ENCODE peak calls at places on chromosomes 5 and 9, in seven cellular contexts. U is progenitor cell of endocrine pancreas, R is A549, T is ovary, M is H9, X is PC-9, D is glutamatergic neuron. Z is an unnamed sample.

GRCh38 chr5:169097374-169097831 is 203.5 kb downstream of the SLIT3 start:
- DNase-seq in U (no peak), R (no peak), T (no peak), M (no peak), X (no peak), D (no peak), Z (peak; percentile 34)

GRCh38 chr5:7869474-7870136 is 657 bp downstream of the MTRR start:
- DNase-seq in U (no peak), R (no peak), T (no peak), M (no peak), X (no peak), D (no peak), Z (no peak)

GRCh38 chr9:75788006-75788634 is 102.4 kb upstream of the PCSK5 start:
- DNase-seq in U (no peak), R (no peak), T (peak; percentile 53), M (no peak), X (no peak), D (peak; percentile 15), Z (no peak)

GRCh38 chr5:107365355-107366109 is 305.2 kb downstream of the EFNA5 start:
- DNase-seq in U (no peak), R (peak; percentile 79), T (no peak), M (no peak), X (no peak), D (no peak), Z (no peak)

GRCh38 chr5:113330533-113331200 is 104.1 kb downstream of the TSSK1B start:
- DNase-seq in U (no peak), R (peak; percentile 20), T (no peak), M (no peak), X (peak; percentile 49), D (no peak), Z (no peak)

GRCh38 chr5:143350790-143351603 is 52.5 kb downstream of the NR3C1 start:
- DNase-seq in U (no peak), R (peak; percentile 39), T (no peak), M (no peak), X (no peak), D (no peak), Z (no peak)

GRCh38 chr5:109347252-109347888 is 62.4 kb downstream of the PJA2 start:
- DNase-seq in U (no peak), R (no peak), T (no peak), M (no peak), X (no peak), D (peak; percentile 32), Z (no peak)

GRCh38 chr9:127225747-127226646 is 38.6 kb upstream of the GARNL3 start:
- DNase-seq in U (no peak), R (no peak), T (peak; percentile 52), M (no peak), X (no peak), D (no peak), Z (no peak)

GRCh38 chr5:179867476-179867875 is 8.9 kb upstream of the MRNIP start:
- DNase-seq in U (no peak), R (no peak), T (no peak), M (no peak), X (no peak), D (no peak), Z (peak; percentile 18)

GRCh38 chr5:115100556-115100955 is 69.2 kb downstream of the TRIM36 start:
- DNase-seq in U (no peak), R (no peak), T (peak; percentile 45), M (no peak), X (no peak), D (no peak), Z (no peak)

GRCh38 chr9:127801955-127802575 is 617 bp upstream of the FPGS start:
- DNase-seq in U (no peak), R (no peak), T (peak; percentile 58), M (no peak), X (no peak), D (no peak), Z (no peak)

GRCh38 chr9:113511047-113511521 is 47.6 kb downstream of the RGS3 start:
- DNase-seq in U (no peak), R (no peak), T (no peak), M (no peak), X (no peak), D (no peak), Z (no peak)

GRCh38 chr9:33517373-33517772 is 6.7 kb upstream of the ANKRD18B start:
- DNase-seq in U (no peak), R (peak; percentile 65), T (no peak), M (no peak), X (peak; percentile 45), D (no peak), Z (no peak)

GRCh38 chr5:166595274-166595951 is 1696.0 kb upstream of the WWC1 start:
- DNase-seq in U (no peak), R (no peak), T (no peak), M (no peak), X (no peak), D (no peak), Z (no peak)

GRCh38 chr5:132262882-132263547 is 5.5 kb downstream of the PDLIM4 start:
- DNase-seq in U (no peak), R (no peak), T (no peak), M (no peak), X (no peak), D (no peak), Z (no peak)

GRCh38 chr5:171562822-171563221 is 143.4 kb downstream of the FGF18 start:
- DNase-seq in U (no peak), R (no peak), T (no peak), M (no peak), X (no peak), D (no peak), Z (no peak)

GRCh38 chr9:38418366-38418765 is 5.9 kb downstream of the IGFBPL1 start:
- DNase-seq in U (no peak), R (no peak), T (no peak), M (no peak), X (no peak), D (no peak), Z (no peak)

GRCh38 chr9:38415846-38416245 is 8.4 kb downstream of the IGFBPL1 start:
- DNase-seq in U (no peak), R (no peak), T (no peak), M (no peak), X (no peak), D (peak; percentile 49), Z (no peak)

GRCh38 chr9:38419216-38419615 is 5.0 kb downstream of the IGFBPL1 start:
- DNase-seq in U (no peak), R (no peak), T (no peak), M (no peak), X (no peak), D (no peak), Z (no peak)

GRCh38 chr9:38416461-38416860 is 7.8 kb downstream of the IGFBPL1 start:
- DNase-seq in U (no peak), R (no peak), T (no peak), M (no peak), X (no peak), D (no peak), Z (no peak)

DNA sequence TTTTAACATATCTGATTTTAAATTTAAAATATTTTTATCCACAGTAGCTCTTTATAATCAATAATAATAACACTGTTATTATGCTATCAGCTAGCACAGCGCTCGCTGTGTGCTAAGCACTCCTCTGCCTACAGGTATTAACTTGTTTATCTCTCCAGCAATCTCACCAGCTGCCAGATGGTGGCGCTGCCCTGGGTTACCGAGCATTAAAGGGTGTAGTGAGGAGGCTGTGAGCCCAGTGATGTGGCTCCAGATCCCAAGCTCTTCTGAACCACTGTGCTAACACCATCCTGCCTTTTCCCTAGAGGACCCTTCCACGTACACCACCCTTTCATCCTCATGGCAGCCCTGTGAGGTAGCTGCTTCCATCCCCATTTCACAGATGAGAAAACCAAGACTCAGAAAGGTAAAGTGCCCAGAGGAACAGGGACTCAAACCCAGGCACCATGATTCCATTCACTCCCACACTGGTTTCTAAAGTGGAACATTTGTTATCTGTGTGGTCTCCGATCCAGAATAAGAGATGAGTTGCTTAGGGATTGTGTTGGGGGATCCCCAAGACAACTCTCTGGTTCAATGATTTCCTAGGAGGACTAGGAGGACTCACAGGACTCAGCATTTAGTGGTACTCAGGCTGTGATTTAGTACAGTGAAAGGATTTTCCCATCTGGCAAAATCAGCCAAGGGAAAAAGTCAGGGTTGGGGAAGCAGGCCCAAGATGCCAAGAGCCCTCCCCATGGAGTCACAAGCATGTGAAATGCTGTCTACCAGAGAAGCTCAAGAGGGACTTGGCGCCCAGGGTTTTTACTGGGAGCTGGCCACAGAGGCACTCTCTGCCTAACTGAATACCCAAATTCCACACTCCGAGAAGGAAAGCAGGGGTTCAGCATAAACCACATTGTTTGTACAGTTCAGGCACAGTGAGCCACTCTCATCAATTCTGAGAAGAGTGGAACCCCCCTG is 7.0 kb downstream of the IGFBPL1 start:
- DNase-seq in U (no peak), R (peak; percentile 48), T (no peak), M (peak; percentile 80), X (no peak), D (peak; percentile 82), Z (peak; percentile 63)
- TF ChIP-seq CTCF in U (peak; percentile 59), R (peak; percentile 59), T (no peak), M (peak; percentile 92), X (peak; percentile 66), D (peak; percentile 86), Z (peak; percentile 63)

GRCh38 chr5:157069949-157070348 is 11.0 kb upstream of the HAVCR1 start:
- DNase-seq in U (no peak), R (no peak), T (no peak), M (no peak), X (no peak), D (no peak), Z (no peak)
- TF ChIP-seq CTCF in U (peak; percentile 24), R (no peak), T (no peak), M (peak; percentile 40), X (no peak), D (no peak), Z (peak; percentile 10)

DNA sequence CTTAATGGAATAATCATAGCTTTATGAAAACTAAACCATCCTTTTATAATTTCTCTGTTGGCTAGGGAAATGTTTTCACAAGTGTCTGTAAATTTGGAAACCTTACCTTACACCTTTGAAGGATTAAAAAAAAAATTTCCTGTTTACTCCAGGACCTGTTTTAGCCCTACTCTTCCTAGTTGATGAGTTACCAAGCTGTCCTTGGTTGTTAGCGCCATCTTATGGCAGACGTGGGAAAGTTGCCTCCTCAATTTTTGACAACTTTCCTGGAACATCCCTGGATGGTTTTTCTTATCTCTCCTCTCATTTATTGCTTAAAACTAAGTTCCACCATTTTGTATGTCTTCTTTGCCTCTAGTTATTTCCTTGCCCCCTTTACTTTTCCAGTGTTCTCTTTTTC is 25.7 kb downstream of the ZSWIM6 start:
- DNase-seq in U (no peak), R (peak; percentile 63), T (no peak), M (peak; percentile 34), X (no peak), D (no peak), Z (no peak)
- TF ChIP-seq CTCF in U (peak; percentile 47), R (no peak), T (no peak), M (peak; percentile 87), X (peak; percentile 66), D (peak; percentile 38), Z (no peak)

GRCh38 chr5:154791535-154791934 is 36.4 kb downstream of the LARP1 start:
- DNase-seq in U (no peak), R (no peak), T (no peak), M (no peak), X (no peak), D (no peak), Z (no peak)

GRCh38 chr5:154793599-154794524 is 38.7 kb downstream of the LARP1 start:
- DNase-seq in U (no peak), R (no peak), T (peak; percentile 35), M (no peak), X (no peak), D (no peak), Z (no peak)

GRCh38 chr5:154797762-154798161 is 42.6 kb downstream of the LARP1 start:
- DNase-seq in U (no peak), R (no peak), T (no peak), M (no peak), X (no peak), D (no peak), Z (no peak)

GRCh38 chr5:154795235-154795596 is 40.0 kb downstream of the LARP1 start:
- DNase-seq in U (no peak), R (no peak), T (no peak), M (no peak), X (no peak), D (no peak), Z (no peak)

GRCh38 chr5:154794525-154795234 is 39.5 kb downstream of the LARP1 start:
- DNase-seq in U (no peak), R (no peak), T (no peak), M (no peak), X (no peak), D (no peak), Z (no peak)
- TF ChIP-seq CTCF in U (no peak), R (no peak), T (no peak), M (no peak), X (no peak), D (no peak), Z (no peak)